ENCODE peak calls at places on chromosomes 2 and 18, in seven cellular contexts. One of them, this sample, is unnamed.

GRCh38 chr2:156457523-156458228 is 21.5 kb downstream of the GPD2 start:
- DNase-seq in colonic mucosa: no peak
- DNase-seq in transverse colon: no peak
- DNase-seq in neural progenitor cell: peak; percentile 6
- DNase-seq in cardiac fibroblast: no peak
- DNase-seq in neural crest cell: no peak
- DNase-seq in CD8-positive, alpha-beta T cell: no peak
- DNase-seq in this sample: no peak

GRCh38 chr18:4987452-4988405 is 209.3 kb downstream of the AKAIN1 start:
- DNase-seq in colonic mucosa: no peak
- DNase-seq in transverse colon: no peak
- DNase-seq in neural progenitor cell: peak; percentile 81
- DNase-seq in cardiac fibroblast: no peak
- DNase-seq in neural crest cell: no peak
- DNase-seq in CD8-positive, alpha-beta T cell: no peak
- DNase-seq in this sample: no peak

GRCh38 chr2:96548558-96549465 is 12.3 kb downstream of the ARID5A start:
- DNase-seq in colonic mucosa: no peak
- DNase-seq in transverse colon: no peak
- DNase-seq in neural progenitor cell: no peak
- DNase-seq in cardiac fibroblast: no peak
- DNase-seq in neural crest cell: no peak
- DNase-seq in CD8-positive, alpha-beta T cell: no peak
- DNase-seq in this sample: no peak

GRCh38 chr18:48039769-48040215 is 109.3 kb upstream of the SMAD2 start:
- DNase-seq in colonic mucosa: no peak
- DNase-seq in transverse colon: no peak
- DNase-seq in neural progenitor cell: no peak
- DNase-seq in cardiac fibroblast: no peak
- DNase-seq in neural crest cell: no peak
- DNase-seq in CD8-positive, alpha-beta T cell: no peak
- DNase-seq in this sample: no peak

GRCh38 chr2:129760669-129761068 is 218.8 kb upstream of the RAB6C start:
- DNase-seq in colonic mucosa: no peak
- DNase-seq in transverse colon: no peak
- DNase-seq in neural progenitor cell: no peak
- DNase-seq in cardiac fibroblast: no peak
- DNase-seq in neural crest cell: no peak
- DNase-seq in CD8-positive, alpha-beta T cell: no peak
- DNase-seq in this sample: no peak

GRCh38 chr18:10378688-10379465 is 75.6 kb upstream of the APCDD1 start:
- DNase-seq in colonic mucosa: no peak
- DNase-seq in transverse colon: no peak
- DNase-seq in neural progenitor cell: no peak
- DNase-seq in cardiac fibroblast: peak; percentile 10
- DNase-seq in neural crest cell: no peak
- DNase-seq in CD8-positive, alpha-beta T cell: no peak
- DNase-seq in this sample: no peak

GRCh38 chr2:71379086-71379485 is 47.5 kb downstream of the ZNF638 start:
- DNase-seq in colonic mucosa: no peak
- DNase-seq in transverse colon: no peak
- DNase-seq in neural progenitor cell: no peak
- DNase-seq in cardiac fibroblast: peak; percentile 87
- DNase-seq in neural crest cell: no peak
- DNase-seq in CD8-positive, alpha-beta T cell: no peak
- DNase-seq in this sample: no peak

GRCh38 chr2:61928816-61929471 is 23.5 kb downstream of the COMMD1 start:
- DNase-seq in colonic mucosa: no peak
- DNase-seq in transverse colon: no peak
- DNase-seq in neural progenitor cell: peak; percentile 37
- DNase-seq in cardiac fibroblast: no peak
- DNase-seq in neural crest cell: no peak
- DNase-seq in CD8-positive, alpha-beta T cell: no peak
- DNase-seq in this sample: no peak

GRCh38 chr18:76432970-76433767 is 61.9 kb downstream of the ZNF516 start:
- DNase-seq in colonic mucosa: no peak
- DNase-seq in transverse colon: no peak
- DNase-seq in neural progenitor cell: no peak
- DNase-seq in cardiac fibroblast: no peak
- DNase-seq in neural crest cell: no peak
- DNase-seq in CD8-positive, alpha-beta T cell: no peak
- DNase-seq in this sample: no peak

GRCh38 chr2:64019083-64019974 is at the start of gene VPS54:
- DNase-seq in colonic mucosa: peak; percentile 61
- DNase-seq in transverse colon: peak; percentile 63
- DNase-seq in neural progenitor cell: peak; percentile 86
- DNase-seq in cardiac fibroblast: peak; percentile 65
- DNase-seq in neural crest cell: peak; percentile 56
- DNase-seq in CD8-positive, alpha-beta T cell: peak; percentile 57
- DNase-seq in this sample: peak; percentile 54
- TF ChIP-seq CTCF in colonic mucosa: no peak
- TF ChIP-seq CTCF in transverse colon: no peak
- TF ChIP-seq CTCF in neural progenitor cell: no peak
- TF ChIP-seq CTCF in cardiac fibroblast: no peak
- TF ChIP-seq CTCF in neural crest cell: no peak
- TF ChIP-seq CTCF in CD8-positive, alpha-beta T cell: no peak
- TF ChIP-seq CTCF in this sample: no peak

GRCh38 chr2:57373530-57373929 is 673.1 kb upstream of the VRK2 start:
- DNase-seq in colonic mucosa: no peak
- DNase-seq in transverse colon: no peak
- DNase-seq in neural progenitor cell: no peak
- DNase-seq in cardiac fibroblast: peak; percentile 93
- DNase-seq in neural crest cell: no peak
- DNase-seq in CD8-positive, alpha-beta T cell: no peak
- DNase-seq in this sample: no peak

GRCh38 chr2:57372237-57372962 is 674.2 kb upstream of the VRK2 start:
- DNase-seq in colonic mucosa: no peak
- DNase-seq in transverse colon: no peak
- DNase-seq in neural progenitor cell: no peak
- DNase-seq in cardiac fibroblast: no peak
- DNase-seq in neural crest cell: no peak
- DNase-seq in CD8-positive, alpha-beta T cell: no peak
- DNase-seq in this sample: no peak

GRCh38 chr2:57371186-57371585 is 675.4 kb upstream of the VRK2 start:
- DNase-seq in colonic mucosa: no peak
- DNase-seq in transverse colon: no peak
- DNase-seq in neural progenitor cell: no peak
- DNase-seq in cardiac fibroblast: peak; percentile 36
- DNase-seq in neural crest cell: no peak
- DNase-seq in CD8-positive, alpha-beta T cell: no peak
- DNase-seq in this sample: no peak

GRCh38 chr2:57376985-57377384 is 669.6 kb upstream of the VRK2 start:
- DNase-seq in colonic mucosa: no peak
- DNase-seq in transverse colon: no peak
- DNase-seq in neural progenitor cell: peak; percentile 19
- DNase-seq in cardiac fibroblast: peak; percentile 41
- DNase-seq in neural crest cell: no peak
- DNase-seq in CD8-positive, alpha-beta T cell: no peak
- DNase-seq in this sample: no peak
- TF ChIP-seq CTCF in colonic mucosa: no peak
- TF ChIP-seq CTCF in transverse colon: no peak
- TF ChIP-seq CTCF in neural progenitor cell: peak; percentile 53
- TF ChIP-seq CTCF in cardiac fibroblast: peak; percentile 33
- TF ChIP-seq CTCF in neural crest cell: no peak
- TF ChIP-seq CTCF in CD8-positive, alpha-beta T cell: no peak
- TF ChIP-seq CTCF in this sample: peak; percentile 43

GRCh38 chr18:59197636-59198035 is 22.3 kb upstream of the GRP start:
- DNase-seq in colonic mucosa: no peak
- DNase-seq in transverse colon: no peak
- DNase-seq in neural progenitor cell: no peak
- DNase-seq in cardiac fibroblast: no peak
- DNase-seq in neural crest cell: no peak
- DNase-seq in CD8-positive, alpha-beta T cell: no peak
- DNase-seq in this sample: no peak

GRCh38 chr18:59196161-59196560 is 23.8 kb upstream of the GRP start:
- DNase-seq in colonic mucosa: no peak
- DNase-seq in transverse colon: no peak
- DNase-seq in neural progenitor cell: no peak
- DNase-seq in cardiac fibroblast: no peak
- DNase-seq in neural crest cell: no peak
- DNase-seq in CD8-positive, alpha-beta T cell: no peak
- DNase-seq in this sample: no peak

GRCh38 chr18:59202258-59202820 is 17.6 kb upstream of the GRP start:
- DNase-seq in colonic mucosa: no peak
- DNase-seq in transverse colon: no peak
- DNase-seq in neural progenitor cell: no peak
- DNase-seq in cardiac fibroblast: no peak
- DNase-seq in neural crest cell: no peak
- DNase-seq in CD8-positive, alpha-beta T cell: no peak
- DNase-seq in this sample: no peak

GRCh38 chr18:59198215-59198614 is 21.7 kb upstream of the GRP start:
- DNase-seq in colonic mucosa: no peak
- DNase-seq in transverse colon: no peak
- DNase-seq in neural progenitor cell: no peak
- DNase-seq in cardiac fibroblast: no peak
- DNase-seq in neural crest cell: no peak
- DNase-seq in CD8-positive, alpha-beta T cell: no peak
- DNase-seq in this sample: no peak

GRCh38 chr18:59200787-59201186 is 19.2 kb upstream of the GRP start:
- DNase-seq in colonic mucosa: no peak
- DNase-seq in transverse colon: no peak
- DNase-seq in neural progenitor cell: no peak
- DNase-seq in cardiac fibroblast: no peak
- DNase-seq in neural crest cell: no peak
- DNase-seq in CD8-positive, alpha-beta T cell: no peak
- DNase-seq in this sample: no peak
- TF ChIP-seq CTCF in colonic mucosa: no peak
- TF ChIP-seq CTCF in transverse colon: no peak
- TF ChIP-seq CTCF in neural progenitor cell: peak; percentile 17
- TF ChIP-seq CTCF in cardiac fibroblast: no peak
- TF ChIP-seq CTCF in neural crest cell: no peak
- TF ChIP-seq CTCF in CD8-positive, alpha-beta T cell: no peak
- TF ChIP-seq CTCF in this sample: no peak

GRCh38 chr2:7032371-7032770 is 115.2 kb downstream of the RNF144A start:
- DNase-seq in colonic mucosa: no peak
- DNase-seq in transverse colon: no peak
- DNase-seq in neural progenitor cell: no peak
- DNase-seq in cardiac fibroblast: no peak
- DNase-seq in neural crest cell: no peak
- DNase-seq in CD8-positive, alpha-beta T cell: no peak
- DNase-seq in this sample: no peak

GRCh38 chr2:7035884-7036283 is 118.7 kb downstream of the RNF144A start:
- DNase-seq in colonic mucosa: no peak
- DNase-seq in transverse colon: no peak
- DNase-seq in neural progenitor cell: no peak
- DNase-seq in cardiac fibroblast: no peak
- DNase-seq in neural crest cell: no peak
- DNase-seq in CD8-positive, alpha-beta T cell: no peak
- DNase-seq in this sample: no peak

GRCh38 chr2:7031424-7032245 is 114.4 kb downstream of the RNF144A start:
- DNase-seq in colonic mucosa: peak; percentile 96
- DNase-seq in transverse colon: peak; percentile 93
- DNase-seq in neural progenitor cell: no peak
- DNase-seq in cardiac fibroblast: peak; percentile 68
- DNase-seq in neural crest cell: no peak
- DNase-seq in CD8-positive, alpha-beta T cell: peak; percentile 76
- DNase-seq in this sample: no peak

GRCh38 chr2:7033136-7033960 is 116.1 kb downstream of the RNF144A start:
- DNase-seq in colonic mucosa: no peak
- DNase-seq in transverse colon: no peak
- DNase-seq in neural progenitor cell: no peak
- DNase-seq in cardiac fibroblast: no peak
- DNase-seq in neural crest cell: no peak
- DNase-seq in CD8-positive, alpha-beta T cell: no peak
- DNase-seq in this sample: no peak

DNA sequence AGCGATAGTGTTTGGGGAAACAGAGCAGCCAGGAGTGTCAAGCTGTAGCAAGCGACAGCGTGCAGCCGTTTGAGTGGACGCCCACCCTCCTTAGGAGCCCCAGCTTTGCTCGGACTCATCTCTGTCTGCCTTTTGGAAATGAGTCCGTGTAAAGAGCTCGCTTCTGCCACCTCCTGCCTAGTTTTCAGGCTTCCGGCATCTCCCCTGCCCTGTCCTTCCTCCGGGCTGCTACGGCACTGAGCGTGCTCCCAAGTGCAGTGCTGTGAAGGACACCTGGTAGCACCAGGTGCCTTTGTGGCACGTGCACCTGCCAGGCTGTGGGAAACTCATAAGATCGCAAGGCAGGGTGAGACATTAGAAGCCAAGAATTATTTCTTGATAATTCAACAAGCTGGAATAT is 117.1 kb downstream of the RNF144A start:
- DNase-seq in colonic mucosa: no peak
- DNase-seq in transverse colon: no peak
- DNase-seq in neural progenitor cell: peak; percentile 39
- DNase-seq in cardiac fibroblast: no peak
- DNase-seq in neural crest cell: no peak
- DNase-seq in CD8-positive, alpha-beta T cell: no peak
- DNase-seq in this sample: no peak
- TF ChIP-seq CTCF in colonic mucosa: no peak
- TF ChIP-seq CTCF in transverse colon: no peak
- TF ChIP-seq CTCF in neural progenitor cell: peak; percentile 28
- TF ChIP-seq CTCF in cardiac fibroblast: no peak
- TF ChIP-seq CTCF in neural crest cell: peak; percentile 17
- TF ChIP-seq CTCF in CD8-positive, alpha-beta T cell: no peak
- TF ChIP-seq CTCF in this sample: no peak

GRCh38 chr2:100509066-100509465 is 38.8 kb downstream of the NMS start:
- DNase-seq in colonic mucosa: no peak
- DNase-seq in transverse colon: no peak
- DNase-seq in neural progenitor cell: no peak
- DNase-seq in cardiac fibroblast: no peak
- DNase-seq in neural crest cell: no peak
- DNase-seq in CD8-positive, alpha-beta T cell: no peak
- DNase-seq in this sample: no peak
- TF ChIP-seq CTCF in colonic mucosa: no peak
- TF ChIP-seq CTCF in transverse colon: no peak
- TF ChIP-seq CTCF in neural progenitor cell: no peak
- TF ChIP-seq CTCF in cardiac fibroblast: no peak
- TF ChIP-seq CTCF in neural crest cell: no peak
- TF ChIP-seq CTCF in CD8-positive, alpha-beta T cell: no peak
- TF ChIP-seq CTCF in this sample: no peak

This sample was measured in progenitor cell of endocrine pancreas.